ENCODE peak calls at places on chromosome 2, in six cellular contexts. E is astrocyte; I is brain microvascular endothelial cell; O is naive thymus-derived CD8-positive, alpha-beta T cell; L is NCI-H1417; C is stimulated activated CD4-positive, alpha-beta T cell treated with anti-CD3 and anti-CD28 coated beads, Interleukin-4, amount 100 ng/mL, for 1 hour. H is an unnamed sample.

GRCh38 chr2:122033796-122034195 is 278.3 kb downstream of the TSN start:
- DNase-seq in C (no peak), O (no peak), E (no peak), I (no peak), L (no peak), H (no peak)

GRCh38 chr2:128775401-128776285 is 457.0 kb upstream of the HS6ST1 start:
- DNase-seq in O (no peak), L (no peak), E (no peak), C (no peak), I (no peak), H (no peak)

GRCh38 chr2:183068561-183068960 is 10.0 kb upstream of the DUSP19 start:
- DNase-seq in C (no peak), E (no peak), O (no peak), L (no peak), I (no peak), H (no peak)

GRCh38 chr2:158414538-158414937 is 42.0 kb downstream of the CCDC148 start:
- DNase-seq in C (no peak), I (peak), E (peak), L (no peak), O (no peak), H (no peak)

GRCh38 chr2:106582431-106583143 is 95.4 kb downstream of the CD8B2 start:
- DNase-seq in L (peak), C (peak), E (peak), O (peak), I (peak), H (peak)

GRCh38 chr2:191264647-191265079 is 19.5 kb downstream of the MYO1B start:
- DNase-seq in L (no peak), I (peak), C (no peak), E (peak), O (no peak), H (no peak)

GRCh38 chr2:69946351-69947077 is 14.9 kb downstream of the ASPRV1 start:
- DNase-seq in E (peak), I (peak), C (peak), O (peak), L (no peak), H (no peak)

GRCh38 chr2:11203480-11203879 is 48.2 kb downstream of the SLC66A3 start:
- DNase-seq in E (peak), C (no peak), I (no peak), O (no peak), L (no peak), H (no peak)

GRCh38 chr2:200585730-200586643 is at the start of gene AOX1:
- DNase-seq in E (peak), I (peak), L (no peak), O (no peak), C (peak), H (peak)

GRCh38 chr2:50398101-50398500 is 633.8 kb downstream of the NRXN1 start:
- DNase-seq in L (no peak), E (no peak), O (no peak), I (no peak), C (no peak), H (no peak)

GRCh38 chr2:175111200-175111657 is 56.8 kb downstream of the ATF2 start:
- DNase-seq in I (no peak), C (no peak), E (peak), O (no peak), L (peak), H (peak)

GRCh38 chr2:23567382-23567781 is 182.4 kb downstream of the KLHL29 start:
- DNase-seq in C (no peak), O (no peak), I (no peak), E (no peak), L (no peak), H (no peak)

GRCh38 chr2:25365241-25365640 is 23.5 kb upstream of the DNMT3A start:
- DNase-seq in E (no peak), I (no peak), L (no peak), O (no peak), C (no peak), H (no peak)

GRCh38 chr2:152609699-152610098 is 107.6 kb downstream of the PRPF40A start:
- DNase-seq in I (no peak), C (no peak), O (no peak), E (no peak), L (no peak), H (no peak)

GRCh38 chr2:73339171-73339678 is 45.9 kb upstream of the EGR4 start:
- DNase-seq in C (no peak), O (no peak), E (no peak), I (no peak), L (no peak), H (no peak)

GRCh38 chr2:205822578-205822977 is 140.3 kb downstream of the NRP2 start:
- DNase-seq in I (no peak), E (peak), C (no peak), L (no peak), O (no peak), H (no peak)

GRCh38 chr2:136997550-136997949 is 232.2 kb downstream of the THSD7B start:
- DNase-seq in L (no peak), I (peak), O (no peak), E (peak), C (no peak), H (no peak)

GRCh38 chr2:107936427-107937359 is 49.6 kb upstream of the SLC5A7 start:
- DNase-seq in I (no peak), E (no peak), O (no peak), C (no peak), L (no peak), H (no peak)

GRCh38 chr2:207474871-207475485 is 54.8 kb upstream of the CREB1 start:
- DNase-seq in E (peak), O (peak), C (peak), I (peak), L (peak), H (peak)

GRCh38 chr2:2636813-2637212 is 305.7 kb upstream of the MYT1L start:
- DNase-seq in C (no peak), E (no peak), I (no peak), O (no peak), L (no peak), H (no peak)

GRCh38 chr2:88113069-88113468 is 14.8 kb downstream of the FABP1 start:
- DNase-seq in O (no peak), C (no peak), L (no peak), E (no peak), I (no peak), H (no peak)

GRCh38 chr2:100257939-100258338 is 64.4 kb downstream of the LONRF2 start:
- DNase-seq in E (peak), L (no peak), C (no peak), O (no peak), I (peak), H (no peak)

GRCh38 chr2:16303761-16304160 is 361.9 kb downstream of the CYRIA start:
- DNase-seq in I (no peak), L (no peak), E (no peak), C (no peak), O (no peak), H (no peak)

GRCh38 chr2:96580771-96581170 is 44.2 kb downstream of the ARID5A start:
- DNase-seq in O (no peak), L (no peak), I (no peak), E (peak), C (no peak), H (no peak)

GRCh38 chr2:189534854-189535253 is 45.7 kb downstream of the SLC40A1 start:
- DNase-seq in C (no peak), I (peak), E (peak), L (no peak), O (no peak), H (no peak)

GRCh38 chr2:237056271-237056875 is 29.3 kb upstream of the COPS8 start:
- DNase-seq in E (no peak), L (no peak), I (no peak), C (no peak), O (no peak), H (no peak)

GRCh38 chr2:239181074-239181581 is 219.7 kb downstream of the HDAC4 start:
- DNase-seq in E (no peak), O (no peak), L (no peak), I (no peak), C (no peak), H (no peak)

GRCh38 chr2:566379-567313 is 110.6 kb downstream of the TMEM18 start:
- DNase-seq in E (no peak), L (no peak), C (no peak), O (no peak), I (no peak), H (no peak)

GRCh38 chr2:197950754-197951153 is 146.4 kb downstream of the PLCL1 start:
- DNase-seq in E (no peak), O (no peak), C (no peak), L (no peak), I (no peak), H (no peak)

GRCh38 chr2:172947461-172947860 is 128.2 kb upstream of the MAP3K20 start:
- DNase-seq in O (no peak), E (peak), I (no peak), C (no peak), L (no peak), H (no peak)

GRCh38 chr2:190744041-190744440 is 95.2 kb downstream of the NAB1 start:
- DNase-seq in I (no peak), O (no peak), L (no peak), E (no peak), C (no peak), H (no peak)

GRCh38 chr2:94999431-94999883 is 26.1 kb upstream of the MAL start:
- DNase-seq in I (no peak), L (no peak), C (no peak), O (no peak), E (no peak), H (no peak)

GRCh38 chr2:44246436-44246835 is 28.8 kb upstream of the SLC3A1 start:
- DNase-seq in C (no peak), O (no peak), E (peak), L (no peak), I (no peak), H (no peak)

GRCh38 chr2:96839288-96839874 is 4.4 kb downstream of the ANKRD23 start:
- DNase-seq in O (peak), E (no peak), I (no peak), L (peak), C (peak), H (peak)

GRCh38 chr2:217045725-217046475 is 186.0 kb upstream of the TNP1 start:
- DNase-seq in O (no peak), L (no peak), I (no peak), C (no peak), E (peak), H (no peak)

GRCh38 chr2:205527801-205528200 is 154.5 kb upstream of the NRP2 start:
- DNase-seq in C (no peak), O (no peak), E (peak), L (no peak), I (peak), H (no peak)

GRCh38 chr2:10028988-10029874 is 14.1 kb upstream of the KLF11 start:
- DNase-seq in L (no peak), C (peak), O (peak), E (no peak), I (no peak), H (peak)

H was measured in naive B cell.